ENCODE peak calls at places on chromosome 14, in nine cellular contexts. O, U, X, V, J, M, T, P and Z are unnamed samples.
A peak's percentile ranks its signal among the peaks of the same experiment; 100 is the strongest.

GRCh38 chr14:63853831-63854293 is 1.1 kb downstream of the SYNE2 start:
- DNase-seq in O (peak; percentile 80), U (peak; percentile 56), X (no peak), V (peak; percentile 68), J (peak; percentile 52), M (peak; percentile 66), T (peak; percentile 26), P (peak; percentile 70), Z (peak; percentile 87)

GRCh38 chr14:54589076-54589475 is 22.1 kb downstream of the SAMD4A start:
- DNase-seq in O (no peak), U (peak; percentile 70), X (no peak), V (no peak), J (peak; percentile 69), M (no peak), T (no peak), P (no peak), Z (no peak)

GRCh38 chr14:58705066-58705465 is 67.3 kb downstream of the DACT1 start:
- DNase-seq in O (no peak), U (peak; percentile 30), X (no peak), V (no peak), J (no peak), M (no peak), T (no peak), P (no peak), Z (no peak)

GRCh38 chr14:104341532-104342434 is 203.4 kb downstream of the KIF26A start:
- DNase-seq in O (peak; percentile 40), U (no peak), X (peak; percentile 95), V (peak; percentile 92), J (no peak), M (peak; percentile 97), T (peak; percentile 50), P (peak; percentile 83), Z (peak; percentile 78)

GRCh38 chr14:87877877-87878276 is 115.1 kb downstream of the GALC start:
- DNase-seq in O (no peak), U (peak; percentile 87), X (no peak), V (no peak), J (no peak), M (no peak), T (no peak), P (no peak), Z (no peak)

GRCh38 chr14:54691525-54692260 is 124.8 kb downstream of the SAMD4A start:
- DNase-seq in O (peak; percentile 82), U (peak; percentile 58), X (peak; percentile 80), V (peak; percentile 84), J (peak; percentile 69), M (peak; percentile 93), T (peak; percentile 71), P (peak; percentile 77), Z (peak; percentile 88)

GRCh38 chr14:103641181-103641580 is 12.2 kb downstream of the KLC1 start:
- DNase-seq in O (no peak), U (peak; percentile 87), X (no peak), V (no peak), J (peak; percentile 82), M (no peak), T (no peak), P (no peak), Z (no peak)

GRCh38 chr14:93546642-93547041 is 115.9 kb downstream of the UNC79 start:
- DNase-seq in O (no peak), U (no peak), X (no peak), V (no peak), J (no peak), M (no peak), T (no peak), P (no peak), Z (no peak)

GRCh38 chr14:75295061-75295461 is 16.4 kb downstream of the FOS start:
- DNase-seq in O (peak; percentile 59), U (peak; percentile 82), X (peak; percentile 65), V (peak; percentile 74), J (peak; percentile 78), M (peak; percentile 83), T (peak; percentile 54), P (peak; percentile 87), Z (peak; percentile 88)

GRCh38 chr14:75363570-75364227 is 64.1 kb upstream of the JDP2 start:
- DNase-seq in O (no peak), U (no peak), X (no peak), V (no peak), J (no peak), M (peak; percentile 15), T (no peak), P (no peak), Z (no peak)

GRCh38 chr14:46580941-46581671 is 70.5 kb downstream of the RPL10L start:
- DNase-seq in O (peak; percentile 63), U (peak; percentile 53), X (peak; percentile 38), V (peak; percentile 76), J (no peak), M (peak; percentile 69), T (peak; percentile 29), P (peak; percentile 20), Z (no peak)

GRCh38 chr14:100031506-100032281 is 33.5 kb upstream of the EVL start:
- DNase-seq in O (peak; percentile 84), U (peak; percentile 99), X (no peak), V (no peak), J (peak; percentile 99), M (no peak), T (no peak), P (peak; percentile 28), Z (no peak)

GRCh38 chr14:99037777-99038176 is 234.2 kb downstream of the BCL11B start:
- DNase-seq in O (no peak), U (no peak), X (peak; percentile 62), V (peak; percentile 48), J (no peak), M (peak; percentile 77), T (no peak), P (no peak), Z (no peak)

GRCh38 chr14:104863923-104864266 is 1.2 kb upstream of the CEP170B start:
- DNase-seq in O (no peak), U (no peak), X (no peak), V (no peak), J (no peak), M (no peak), T (no peak), P (no peak), Z (peak; percentile 83)

GRCh38 chr14:85565862-85566296 is 35.9 kb downstream of the FLRT2 start:
- DNase-seq in O (peak; percentile 89), U (peak; percentile 85), X (no peak), V (no peak), J (peak; percentile 69), M (no peak), T (no peak), P (no peak), Z (no peak)

GRCh38 chr14:62957562-62957961 is 87.7 kb downstream of the KCNH5 start:
- DNase-seq in O (no peak), U (peak; percentile 100), X (no peak), V (no peak), J (peak; percentile 99), M (no peak), T (no peak), P (no peak), Z (no peak)

GRCh38 chr14:71290960-71291466 is 383.8 kb downstream of the PCNX1 start:
- DNase-seq in O (peak; percentile 85), U (peak; percentile 93), X (no peak), V (no peak), J (peak; percentile 93), M (no peak), T (no peak), P (peak; percentile 21), Z (no peak)

GRCh38 chr14:103343905-103344797 is 10.1 kb downstream of the EIF5 start:
- DNase-seq in O (no peak), U (no peak), X (no peak), V (no peak), J (no peak), M (no peak), T (no peak), P (no peak), Z (no peak)

GRCh38 chr14:92997343-92998061 is 74.6 kb downstream of the CHGA start:
- DNase-seq in O (no peak), U (no peak), X (no peak), V (no peak), J (no peak), M (no peak), T (no peak), P (no peak), Z (no peak)

GRCh38 chr14:33229269-33229924 is 290.7 kb downstream of the NPAS3 start:
- DNase-seq in O (no peak), U (peak; percentile 40), X (no peak), V (no peak), J (no peak), M (no peak), T (no peak), P (no peak), Z (no peak)

GRCh38 chr14:60838601-60839000 is 104.0 kb downstream of the MNAT1 start:
- DNase-seq in O (no peak), U (no peak), X (no peak), V (no peak), J (no peak), M (peak; percentile 28), T (no peak), P (no peak), Z (peak; percentile 39)
- H3K9ac ChIP-seq in O (no peak overlapping the region), U (no peak overlapping the region), X (no peak overlapping the region), V (no peak overlapping the region), J (no peak overlapping the region), M (no peak overlapping the region), T (no peak overlapping the region), P (no peak overlapping the region), Z (no peak overlapping the region)

GRCh38 chr14:66939409-66939808 is 249.8 kb upstream of the GARIN2 start:
- DNase-seq in O (no peak), U (no peak), X (no peak), V (no peak), J (no peak), M (no peak), T (no peak), P (no peak), Z (no peak)

GRCh38 chr14:66944872-66945271 is 244.4 kb upstream of the GARIN2 start:
- DNase-seq in O (peak; percentile 10), U (peak; percentile 55), X (no peak), V (peak; percentile 35), J (peak; percentile 41), M (no peak), T (peak; percentile 14), P (no peak), Z (no peak)
- H3K9me3 ChIP-seq in O (peaks cover 8% of the 10 kb centered on the region), U (peaks cover 1% of the 10 kb centered on the region), X (peaks cover 21% of the 10 kb centered on the region), V (peaks cover 16% of the 10 kb centered on the region), J (peaks cover 11% of the 10 kb centered on the region), M (peaks cover 80% of the 10 kb centered on the region), T (peaks cover 12% of the 10 kb centered on the region), P (no peaks in the 10 kb centered on the region), Z (peaks cover 16% of the 10 kb centered on the region)

DNA sequence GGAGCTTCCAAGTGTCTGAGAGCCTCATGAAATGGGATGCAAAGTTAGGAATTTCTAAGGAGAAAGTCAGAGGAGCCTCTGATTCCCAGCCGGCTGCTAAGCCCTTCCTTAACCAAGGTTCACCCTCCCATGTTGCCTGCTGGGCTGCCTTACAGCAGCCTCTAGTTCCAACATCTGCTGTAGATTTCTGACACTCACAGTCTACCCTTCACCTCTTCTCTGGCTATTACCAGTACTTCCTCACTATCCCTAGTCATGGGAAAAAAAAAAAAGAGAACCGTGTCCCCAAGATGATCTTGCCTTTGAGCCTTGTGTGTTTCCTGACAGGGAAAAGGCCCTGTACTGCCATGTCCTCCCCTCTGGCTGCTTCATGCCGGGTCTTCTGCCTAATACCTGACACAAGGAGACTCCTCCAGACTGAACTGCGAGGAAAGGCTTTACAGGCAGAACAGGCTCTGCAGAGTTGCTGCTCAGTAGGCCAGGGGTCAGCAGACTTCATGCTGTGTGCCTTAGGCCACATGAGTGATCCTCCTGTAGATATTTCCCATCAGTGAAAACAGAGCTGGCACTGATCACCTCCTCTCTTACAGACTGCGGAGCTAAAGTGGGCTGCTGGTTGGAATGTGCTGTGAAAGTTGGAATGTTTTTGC is 46.8 kb downstream of the PRKCH start:
- DNase-seq in O (no peak), U (no peak), X (no peak), V (peak; percentile 22), J (no peak), M (no peak), T (no peak), P (no peak), Z (no peak)
- H3K27ac ChIP-seq in O (no peak overlapping the region), U (no peak overlapping the region), X (no peak overlapping the region), V (no peak overlapping the region), J (no peak overlapping the region), M (no peak overlapping the region), T (no peak overlapping the region), P (no peak overlapping the region), Z (no peak overlapping the region)

GRCh38 chr14:69614592-69614991 is 3.2 kb downstream of the SUSD6 start:
- DNase-seq in O (no peak), U (no peak), X (no peak), V (no peak), J (no peak), M (no peak), T (no peak), P (peak; percentile 44), Z (no peak)
- H3K9ac ChIP-seq in O (no peak overlapping the region), U (no peak overlapping the region), X (no peak overlapping the region), V (no peak overlapping the region), J (no peak overlapping the region), M (no peak overlapping the region), T (no peak overlapping the region), P (peak overlapping the region; percentile 78), Z (no peak overlapping the region)